ENCODE peak calls at places on chromosomes 12 and 14, in seven cellular contexts. One of them, this sample, is unnamed.

GRCh38 chr12:103769240-103769945 is 71.6 kb downstream of the NT5DC3 start:
- DNase-seq in MG63: no peak
- DNase-seq in activated CD8-positive, alpha-beta memory T cell treated with anti-CD3 and anti-CD28 coated beads for 24 hours: no peak
- DNase-seq in activated CD4-positive, alpha-beta T cell treated with anti-CD3 and anti-CD28 coated beads for 24 hours: no peak
- DNase-seq in HEK293T: peak; percentile 30
- DNase-seq in stimulated activated CD4-positive, alpha-beta T cell treated with anti-CD3 and anti-CD28 coated beads, TNF-alpha, amount 100 ng/mL, for 4 hours: no peak
- DNase-seq in SK-N-SH: no peak
- DNase-seq in this sample: no peak

GRCh38 chr14:104974146-104974541 is 4.0 kb downstream of the AHNAK2 start:
- DNase-seq in MG63: no peak
- DNase-seq in activated CD8-positive, alpha-beta memory T cell treated with anti-CD3 and anti-CD28 coated beads for 24 hours: no peak
- DNase-seq in activated CD4-positive, alpha-beta T cell treated with anti-CD3 and anti-CD28 coated beads for 24 hours: no peak
- DNase-seq in HEK293T: no peak
- DNase-seq in stimulated activated CD4-positive, alpha-beta T cell treated with anti-CD3 and anti-CD28 coated beads, TNF-alpha, amount 100 ng/mL, for 4 hours: no peak
- DNase-seq in SK-N-SH: no peak
- DNase-seq in this sample: no peak

GRCh38 chr12:127515941-127516340 is 751.0 kb upstream of the TMEM132C start:
- DNase-seq in MG63: no peak
- DNase-seq in activated CD8-positive, alpha-beta memory T cell treated with anti-CD3 and anti-CD28 coated beads for 24 hours: no peak
- DNase-seq in activated CD4-positive, alpha-beta T cell treated with anti-CD3 and anti-CD28 coated beads for 24 hours: no peak
- DNase-seq in HEK293T: no peak
- DNase-seq in stimulated activated CD4-positive, alpha-beta T cell treated with anti-CD3 and anti-CD28 coated beads, TNF-alpha, amount 100 ng/mL, for 4 hours: no peak
- DNase-seq in SK-N-SH: no peak
- DNase-seq in this sample: no peak

GRCh38 chr14:22096511-22096890 is 422.9 kb upstream of the OR4E1 start:
- DNase-seq in MG63: no peak
- DNase-seq in activated CD8-positive, alpha-beta memory T cell treated with anti-CD3 and anti-CD28 coated beads for 24 hours: no peak
- DNase-seq in activated CD4-positive, alpha-beta T cell treated with anti-CD3 and anti-CD28 coated beads for 24 hours: no peak
- DNase-seq in HEK293T: no peak
- DNase-seq in stimulated activated CD4-positive, alpha-beta T cell treated with anti-CD3 and anti-CD28 coated beads, TNF-alpha, amount 100 ng/mL, for 4 hours: no peak
- DNase-seq in SK-N-SH: no peak
- DNase-seq in this sample: no peak

GRCh38 chr14:52551696-52552062 is 626 bp downstream of the TXNDC16 start:
- DNase-seq in MG63: no peak
- DNase-seq in activated CD8-positive, alpha-beta memory T cell treated with anti-CD3 and anti-CD28 coated beads for 24 hours: no peak
- DNase-seq in activated CD4-positive, alpha-beta T cell treated with anti-CD3 and anti-CD28 coated beads for 24 hours: no peak
- DNase-seq in HEK293T: no peak
- DNase-seq in stimulated activated CD4-positive, alpha-beta T cell treated with anti-CD3 and anti-CD28 coated beads, TNF-alpha, amount 100 ng/mL, for 4 hours: no peak
- DNase-seq in SK-N-SH: peak; percentile 38
- DNase-seq in this sample: peak; percentile 45

GRCh38 chr14:67240168-67240932 is 885 bp upstream of the PALS1 start:
- DNase-seq in MG63: peak; percentile 37
- DNase-seq in activated CD8-positive, alpha-beta memory T cell treated with anti-CD3 and anti-CD28 coated beads for 24 hours: peak; percentile 74
- DNase-seq in activated CD4-positive, alpha-beta T cell treated with anti-CD3 and anti-CD28 coated beads for 24 hours: no peak
- DNase-seq in HEK293T: peak; percentile 17
- DNase-seq in stimulated activated CD4-positive, alpha-beta T cell treated with anti-CD3 and anti-CD28 coated beads, TNF-alpha, amount 100 ng/mL, for 4 hours: peak; percentile 7
- DNase-seq in SK-N-SH: peak; percentile 52
- DNase-seq in this sample: peak; percentile 56

GRCh38 chr12:13000616-13000934 is 510 bp upstream of the HEBP1 start:
- DNase-seq in MG63: no peak
- DNase-seq in activated CD8-positive, alpha-beta memory T cell treated with anti-CD3 and anti-CD28 coated beads for 24 hours: no peak
- DNase-seq in activated CD4-positive, alpha-beta T cell treated with anti-CD3 and anti-CD28 coated beads for 24 hours: no peak
- DNase-seq in HEK293T: no peak
- DNase-seq in stimulated activated CD4-positive, alpha-beta T cell treated with anti-CD3 and anti-CD28 coated beads, TNF-alpha, amount 100 ng/mL, for 4 hours: no peak
- DNase-seq in SK-N-SH: peak; percentile 74
- DNase-seq in this sample: peak; percentile 54

GRCh38 chr12:39872425-39872824 is 233.5 kb downstream of the SLC2A13 start:
- DNase-seq in MG63: no peak
- DNase-seq in activated CD8-positive, alpha-beta memory T cell treated with anti-CD3 and anti-CD28 coated beads for 24 hours: no peak
- DNase-seq in activated CD4-positive, alpha-beta T cell treated with anti-CD3 and anti-CD28 coated beads for 24 hours: no peak
- DNase-seq in HEK293T: no peak
- DNase-seq in stimulated activated CD4-positive, alpha-beta T cell treated with anti-CD3 and anti-CD28 coated beads, TNF-alpha, amount 100 ng/mL, for 4 hours: no peak
- DNase-seq in SK-N-SH: no peak
- DNase-seq in this sample: no peak

GRCh38 chr14:22390824-22391461 is 198.1 kb downstream of the DAD1 start:
- DNase-seq in MG63: no peak
- DNase-seq in activated CD8-positive, alpha-beta memory T cell treated with anti-CD3 and anti-CD28 coated beads for 24 hours: no peak
- DNase-seq in activated CD4-positive, alpha-beta T cell treated with anti-CD3 and anti-CD28 coated beads for 24 hours: no peak
- DNase-seq in HEK293T: no peak
- DNase-seq in stimulated activated CD4-positive, alpha-beta T cell treated with anti-CD3 and anti-CD28 coated beads, TNF-alpha, amount 100 ng/mL, for 4 hours: no peak
- DNase-seq in SK-N-SH: no peak
- DNase-seq in this sample: peak; percentile 38

GRCh38 chr14:23984891-23985607 is 3.7 kb upstream of the DHRS4L2 start:
- DNase-seq in MG63: peak; percentile 50
- DNase-seq in activated CD8-positive, alpha-beta memory T cell treated with anti-CD3 and anti-CD28 coated beads for 24 hours: no peak
- DNase-seq in activated CD4-positive, alpha-beta T cell treated with anti-CD3 and anti-CD28 coated beads for 24 hours: no peak
- DNase-seq in HEK293T: no peak
- DNase-seq in stimulated activated CD4-positive, alpha-beta T cell treated with anti-CD3 and anti-CD28 coated beads, TNF-alpha, amount 100 ng/mL, for 4 hours: no peak
- DNase-seq in SK-N-SH: no peak
- DNase-seq in this sample: peak; percentile 87

GRCh38 chr12:94265966-94266365 is 117.6 kb downstream of the PLXNC1 start:
- DNase-seq in MG63: no peak
- DNase-seq in activated CD8-positive, alpha-beta memory T cell treated with anti-CD3 and anti-CD28 coated beads for 24 hours: peak; percentile 0
- DNase-seq in activated CD4-positive, alpha-beta T cell treated with anti-CD3 and anti-CD28 coated beads for 24 hours: no peak
- DNase-seq in HEK293T: no peak
- DNase-seq in stimulated activated CD4-positive, alpha-beta T cell treated with anti-CD3 and anti-CD28 coated beads, TNF-alpha, amount 100 ng/mL, for 4 hours: no peak
- DNase-seq in SK-N-SH: no peak
- DNase-seq in this sample: no peak

GRCh38 chr14:20512139-20512905 is 7.0 kb downstream of the RNASE10 start:
- DNase-seq in MG63: no peak
- DNase-seq in activated CD8-positive, alpha-beta memory T cell treated with anti-CD3 and anti-CD28 coated beads for 24 hours: no peak
- DNase-seq in activated CD4-positive, alpha-beta T cell treated with anti-CD3 and anti-CD28 coated beads for 24 hours: no peak
- DNase-seq in HEK293T: no peak
- DNase-seq in stimulated activated CD4-positive, alpha-beta T cell treated with anti-CD3 and anti-CD28 coated beads, TNF-alpha, amount 100 ng/mL, for 4 hours: no peak
- DNase-seq in SK-N-SH: no peak
- DNase-seq in this sample: no peak

GRCh38 chr12:20150835-20151234 is 217.5 kb upstream of the PDE3A start:
- DNase-seq in MG63: no peak
- DNase-seq in activated CD8-positive, alpha-beta memory T cell treated with anti-CD3 and anti-CD28 coated beads for 24 hours: no peak
- DNase-seq in activated CD4-positive, alpha-beta T cell treated with anti-CD3 and anti-CD28 coated beads for 24 hours: no peak
- DNase-seq in HEK293T: no peak
- DNase-seq in stimulated activated CD4-positive, alpha-beta T cell treated with anti-CD3 and anti-CD28 coated beads, TNF-alpha, amount 100 ng/mL, for 4 hours: no peak
- DNase-seq in SK-N-SH: peak; percentile 2
- DNase-seq in this sample: no peak

GRCh38 chr12:121223283-121223946 is 13.5 kb downstream of the P2RX4 start:
- DNase-seq in MG63: no peak
- DNase-seq in activated CD8-positive, alpha-beta memory T cell treated with anti-CD3 and anti-CD28 coated beads for 24 hours: peak; percentile 70
- DNase-seq in activated CD4-positive, alpha-beta T cell treated with anti-CD3 and anti-CD28 coated beads for 24 hours: no peak
- DNase-seq in HEK293T: no peak
- DNase-seq in stimulated activated CD4-positive, alpha-beta T cell treated with anti-CD3 and anti-CD28 coated beads, TNF-alpha, amount 100 ng/mL, for 4 hours: no peak
- DNase-seq in SK-N-SH: peak; percentile 58
- DNase-seq in this sample: peak; percentile 17

GRCh38 chr14:90508536-90509254 is 111.9 kb downstream of the CALM1 start:
- DNase-seq in MG63: no peak
- DNase-seq in activated CD8-positive, alpha-beta memory T cell treated with anti-CD3 and anti-CD28 coated beads for 24 hours: no peak
- DNase-seq in activated CD4-positive, alpha-beta T cell treated with anti-CD3 and anti-CD28 coated beads for 24 hours: no peak
- DNase-seq in HEK293T: no peak
- DNase-seq in stimulated activated CD4-positive, alpha-beta T cell treated with anti-CD3 and anti-CD28 coated beads, TNF-alpha, amount 100 ng/mL, for 4 hours: no peak
- DNase-seq in SK-N-SH: no peak
- DNase-seq in this sample: no peak

GRCh38 chr12:95473440-95473946 is 459 bp upstream of the METAP2 start:
- DNase-seq in MG63: peak; percentile 22
- DNase-seq in activated CD8-positive, alpha-beta memory T cell treated with anti-CD3 and anti-CD28 coated beads for 24 hours: no peak
- DNase-seq in activated CD4-positive, alpha-beta T cell treated with anti-CD3 and anti-CD28 coated beads for 24 hours: no peak
- DNase-seq in HEK293T: peak; percentile 45
- DNase-seq in stimulated activated CD4-positive, alpha-beta T cell treated with anti-CD3 and anti-CD28 coated beads, TNF-alpha, amount 100 ng/mL, for 4 hours: peak; percentile 8
- DNase-seq in SK-N-SH: peak; percentile 45
- DNase-seq in this sample: peak; percentile 62

GRCh38 chr12:69266045-69266635 is 26.8 kb downstream of the CPSF6 start:
- DNase-seq in MG63: no peak
- DNase-seq in activated CD8-positive, alpha-beta memory T cell treated with anti-CD3 and anti-CD28 coated beads for 24 hours: no peak
- DNase-seq in activated CD4-positive, alpha-beta T cell treated with anti-CD3 and anti-CD28 coated beads for 24 hours: no peak
- DNase-seq in HEK293T: no peak
- DNase-seq in stimulated activated CD4-positive, alpha-beta T cell treated with anti-CD3 and anti-CD28 coated beads, TNF-alpha, amount 100 ng/mL, for 4 hours: no peak
- DNase-seq in SK-N-SH: no peak
- DNase-seq in this sample: peak; percentile 57

GRCh38 chr14:89660183-89660582 is 243.2 kb upstream of the FOXN3 start:
- DNase-seq in MG63: no peak
- DNase-seq in activated CD8-positive, alpha-beta memory T cell treated with anti-CD3 and anti-CD28 coated beads for 24 hours: no peak
- DNase-seq in activated CD4-positive, alpha-beta T cell treated with anti-CD3 and anti-CD28 coated beads for 24 hours: no peak
- DNase-seq in HEK293T: no peak
- DNase-seq in stimulated activated CD4-positive, alpha-beta T cell treated with anti-CD3 and anti-CD28 coated beads, TNF-alpha, amount 100 ng/mL, for 4 hours: no peak
- DNase-seq in SK-N-SH: peak; percentile 55
- DNase-seq in this sample: no peak

GRCh38 chr12:7989827-7990491 is 42.6 kb upstream of the FOXJ2 start:
- DNase-seq in MG63: no peak
- DNase-seq in activated CD8-positive, alpha-beta memory T cell treated with anti-CD3 and anti-CD28 coated beads for 24 hours: peak; percentile 81
- DNase-seq in activated CD4-positive, alpha-beta T cell treated with anti-CD3 and anti-CD28 coated beads for 24 hours: peak; percentile 44
- DNase-seq in HEK293T: no peak
- DNase-seq in stimulated activated CD4-positive, alpha-beta T cell treated with anti-CD3 and anti-CD28 coated beads, TNF-alpha, amount 100 ng/mL, for 4 hours: peak; percentile 16
- DNase-seq in SK-N-SH: no peak
- DNase-seq in this sample: no peak

GRCh38 chr14:75928587-75929230 is 53.1 kb downstream of the TGFB3 start:
- DNase-seq in MG63: no peak
- DNase-seq in activated CD8-positive, alpha-beta memory T cell treated with anti-CD3 and anti-CD28 coated beads for 24 hours: no peak
- DNase-seq in activated CD4-positive, alpha-beta T cell treated with anti-CD3 and anti-CD28 coated beads for 24 hours: no peak
- DNase-seq in HEK293T: no peak
- DNase-seq in stimulated activated CD4-positive, alpha-beta T cell treated with anti-CD3 and anti-CD28 coated beads, TNF-alpha, amount 100 ng/mL, for 4 hours: no peak
- DNase-seq in SK-N-SH: peak; percentile 16
- DNase-seq in this sample: no peak

GRCh38 chr12:117685115-117685926 is 283.5 kb downstream of the KSR2 start:
- DNase-seq in MG63: peak; percentile 85
- DNase-seq in activated CD8-positive, alpha-beta memory T cell treated with anti-CD3 and anti-CD28 coated beads for 24 hours: no peak
- DNase-seq in activated CD4-positive, alpha-beta T cell treated with anti-CD3 and anti-CD28 coated beads for 24 hours: no peak
- DNase-seq in HEK293T: peak; percentile 29
- DNase-seq in stimulated activated CD4-positive, alpha-beta T cell treated with anti-CD3 and anti-CD28 coated beads, TNF-alpha, amount 100 ng/mL, for 4 hours: no peak
- DNase-seq in SK-N-SH: peak; percentile 84
- DNase-seq in this sample: peak; percentile 73

GRCh38 chr14:44847910-44848309 is 113.8 kb downstream of the KLHL28 start:
- DNase-seq in MG63: no peak
- DNase-seq in activated CD8-positive, alpha-beta memory T cell treated with anti-CD3 and anti-CD28 coated beads for 24 hours: no peak
- DNase-seq in activated CD4-positive, alpha-beta T cell treated with anti-CD3 and anti-CD28 coated beads for 24 hours: no peak
- DNase-seq in HEK293T: no peak
- DNase-seq in stimulated activated CD4-positive, alpha-beta T cell treated with anti-CD3 and anti-CD28 coated beads, TNF-alpha, amount 100 ng/mL, for 4 hours: no peak
- DNase-seq in SK-N-SH: no peak
- DNase-seq in this sample: no peak

GRCh38 chr14:90513151-90514014 is 116.6 kb downstream of the CALM1 start:
- DNase-seq in MG63: no peak
- DNase-seq in activated CD8-positive, alpha-beta memory T cell treated with anti-CD3 and anti-CD28 coated beads for 24 hours: no peak
- DNase-seq in activated CD4-positive, alpha-beta T cell treated with anti-CD3 and anti-CD28 coated beads for 24 hours: no peak
- DNase-seq in HEK293T: no peak
- DNase-seq in stimulated activated CD4-positive, alpha-beta T cell treated with anti-CD3 and anti-CD28 coated beads, TNF-alpha, amount 100 ng/mL, for 4 hours: no peak
- DNase-seq in SK-N-SH: no peak
- DNase-seq in this sample: no peak

GRCh38 chr12:74725154-74725553 is 187.5 kb downstream of the ATXN7L3B start:
- DNase-seq in MG63: no peak
- DNase-seq in activated CD8-positive, alpha-beta memory T cell treated with anti-CD3 and anti-CD28 coated beads for 24 hours: no peak
- DNase-seq in activated CD4-positive, alpha-beta T cell treated with anti-CD3 and anti-CD28 coated beads for 24 hours: no peak
- DNase-seq in HEK293T: no peak
- DNase-seq in stimulated activated CD4-positive, alpha-beta T cell treated with anti-CD3 and anti-CD28 coated beads, TNF-alpha, amount 100 ng/mL, for 4 hours: no peak
- DNase-seq in SK-N-SH: no peak
- DNase-seq in this sample: peak; percentile 5

GRCh38 chr14:72472845-72473244 is 421.1 kb downstream of the DPF3 start:
- DNase-seq in MG63: no peak
- DNase-seq in activated CD8-positive, alpha-beta memory T cell treated with anti-CD3 and anti-CD28 coated beads for 24 hours: no peak
- DNase-seq in activated CD4-positive, alpha-beta T cell treated with anti-CD3 and anti-CD28 coated beads for 24 hours: no peak
- DNase-seq in HEK293T: no peak
- DNase-seq in stimulated activated CD4-positive, alpha-beta T cell treated with anti-CD3 and anti-CD28 coated beads, TNF-alpha, amount 100 ng/mL, for 4 hours: no peak
- DNase-seq in SK-N-SH: no peak
- DNase-seq in this sample: no peak